ENCODE peak calls at places on chromosomes 13 and 19, in seven cellular contexts. V is thoracic aorta, I is PC-9, Y is upper lobe of right lung, Z is stomach, O is hepatocyte, G is GM12878. A is an unnamed sample.

GRCh38 chr19:41551212-41551610 is 24.8 kb upstream of the CEACAM21 start:
- DNase-seq in V (no peak), Y (no peak), Z (no peak), I (no peak), G (no peak), O (no peak), A (no peak)

GRCh38 chr19:36838784-36839324 is 667 bp upstream of the ZNF790 start:
- DNase-seq in O (no peak), Y (no peak), G (no peak), V (no peak), Z (no peak), I (no peak), A (no peak)

GRCh38 chr19:795691-796581 is 1.3 kb upstream of the PTBP1 start:
- DNase-seq in G (no peak), Y (no peak), O (no peak), Z (no peak), V (no peak), I (no peak), A (no peak)

GRCh38 chr19:30881281-30881680 is 468.0 kb downstream of the TSHZ3 start:
- DNase-seq in Y (no peak), I (no peak), Z (no peak), V (no peak), G (no peak), O (no peak), A (no peak)

GRCh38 chr13:54953786-54954185 is 1925.2 kb downstream of the OLFM4 start:
- DNase-seq in O (no peak), Y (no peak), G (no peak), V (no peak), Z (no peak), I (no peak), A (peak; percentile 44)

GRCh38 chr13:37685206-37685605 is 86.6 kb upstream of the POSTN start:
- DNase-seq in V (no peak), Z (no peak), I (no peak), G (no peak), Y (no peak), O (no peak), A (no peak)

GRCh38 chr19:54042989-54043388 is 20.7 kb downstream of the VSTM1 start:
- DNase-seq in V (no peak), I (no peak), G (no peak), Y (no peak), Z (no peak), O (no peak), A (no peak)

GRCh38 chr19:7391218-7391670 is 42.5 kb downstream of the ARHGEF18 start:
- DNase-seq in O (peak; percentile 77), Z (peak; percentile 31), G (no peak), Y (no peak), I (peak; percentile 92), V (no peak), A (peak; percentile 91)

GRCh38 chr19:28454083-28454482 is 758.9 kb downstream of the UQCRFS1 start:
- DNase-seq in G (no peak), I (no peak), Z (no peak), Y (no peak), O (no peak), V (no peak), A (no peak)

GRCh38 chr19:3507371-3508120 is 1.4 kb downstream of the FZR1 start:
- DNase-seq in G (no peak), V (no peak), Y (no peak), I (no peak), Z (peak; percentile 35), O (peak; percentile 79), A (no peak)

GRCh38 chr19:17137417-17137816 is 61.8 kb downstream of the MYO9B start:
- DNase-seq in Y (peak; percentile 74), O (no peak), I (no peak), Z (peak; percentile 55), V (no peak), G (no peak), A (no peak)
- H3K27ac ChIP-seq in Y (no peak overlapping the region), O (no peak overlapping the region), I (no peak overlapping the region), Z (peak overlapping the region; percentile 88), V (peak overlapping the region; percentile 99), G (no peak overlapping the region), A (peak overlapping the region; percentile 95)

GRCh38 chr19:2494084-2494446 is 18.1 kb downstream of the GADD45B start:
- DNase-seq in V (no peak), G (no peak), Z (no peak), Y (no peak), I (no peak), O (peak; percentile 49), A (no peak)

GRCh38 chr19:2494447-2495129 is 18.7 kb downstream of the GADD45B start:
- DNase-seq in Y (peak; percentile 89), I (peak; percentile 50), V (peak; percentile 68), O (peak; percentile 93), G (no peak), Z (peak; percentile 80), A (peak; percentile 41)

GRCh38 chr19:2495651-2496316 is 19.9 kb downstream of the GADD45B start:
- DNase-seq in O (peak; percentile 33), Z (peak; percentile 65), G (no peak), V (no peak), Y (no peak), I (no peak), A (no peak)

GRCh38 chr19:2497186-2497585 is 21.3 kb downstream of the GADD45B start:
- DNase-seq in G (no peak), Y (no peak), I (no peak), V (no peak), Z (no peak), O (no peak), A (no peak)

GRCh38 chr19:2495130-2495641 is 19.3 kb downstream of the GADD45B start:
- DNase-seq in V (peak; percentile 66), O (peak; percentile 84), Z (peak; percentile 96), G (no peak), Y (peak; percentile 94), I (peak; percentile 59), A (peak; percentile 67)
- H3K27ac ChIP-seq in V (peak overlapping the region; percentile 80), O (peak overlapping the region; percentile 88), Z (peak overlapping the region; percentile 87), G (no peak overlapping the region), Y (peak overlapping the region; percentile 82), I (peak overlapping the region; percentile 75), A (peak overlapping the region; percentile 97)

DNA sequence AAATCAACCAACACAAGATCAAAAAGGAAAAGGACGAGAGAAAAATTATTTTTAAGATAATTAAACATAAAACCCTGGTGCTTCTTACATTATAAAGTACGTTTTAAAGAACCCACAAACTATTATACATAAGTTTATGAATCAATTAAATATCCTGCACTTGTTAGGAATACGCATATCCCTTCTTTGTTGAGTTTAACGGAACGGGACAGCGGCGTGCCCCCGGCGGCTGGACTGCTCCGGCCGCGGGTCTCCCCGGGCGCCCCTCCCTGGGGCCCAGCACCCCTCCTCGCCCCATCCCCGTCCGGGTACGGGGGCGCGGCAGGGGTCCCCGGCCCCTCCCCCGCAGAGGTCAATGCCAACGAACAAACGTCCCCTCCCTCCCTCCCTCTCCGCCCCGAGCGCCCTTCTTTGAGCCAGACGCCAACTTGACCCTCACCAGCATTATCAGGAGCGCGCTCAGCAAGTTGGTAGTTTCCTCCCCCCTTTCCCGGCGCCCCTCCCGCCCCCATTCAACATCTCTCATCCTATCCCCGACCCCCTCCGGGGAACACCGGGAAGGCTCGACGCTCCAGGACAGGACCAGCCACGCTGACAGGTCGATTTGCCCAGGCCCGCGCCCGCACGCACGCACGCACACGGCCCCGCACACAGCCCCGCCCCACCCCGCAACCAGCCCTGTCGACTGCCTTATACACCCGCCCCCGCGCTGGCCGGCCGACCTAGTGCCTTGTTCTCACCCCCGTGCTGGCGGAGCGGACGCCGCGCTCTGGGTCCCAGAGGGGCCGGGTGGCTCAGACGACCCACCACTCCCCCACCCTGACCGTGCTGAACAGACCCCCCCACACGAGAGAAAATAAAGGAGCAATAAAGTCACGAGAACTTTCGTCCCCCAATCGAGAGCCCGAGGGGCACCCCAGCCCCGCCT is 5.1 kb downstream of the LYL1 start:
- DNase-seq in V (no peak), G (no peak), I (no peak), Z (no peak), Y (peak; percentile 82), O (no peak), A (no peak)
- H3K27ac ChIP-seq in V (peak overlapping the region; percentile 47), G (no peak overlapping the region), I (no peak overlapping the region), Z (peak overlapping the region; percentile 90), Y (peak overlapping the region; percentile 89), O (no peak overlapping the region), A (peak overlapping the region; percentile 16)

GRCh38 chr13:31043891-31044657 is 111.6 kb downstream of the TEX26 start:
- DNase-seq in I (peak; percentile 55), G (peak; percentile 56), Y (peak; percentile 88), O (peak; percentile 90), Z (peak; percentile 83), V (peak; percentile 28), A (peak; percentile 74)
- H3K27ac ChIP-seq in I (peak overlapping the region; percentile 96), G (no peak overlapping the region), Y (no peak overlapping the region), O (no peak overlapping the region), Z (peak overlapping the region; percentile 87), V (no peak overlapping the region), A (no peak overlapping the region)

GRCh38 chr13:85512421-85512820 is 286.8 kb downstream of the SLITRK6 start:
- DNase-seq in G (no peak), I (no peak), O (no peak), Y (no peak), V (no peak), Z (no peak), A (no peak)
- H3K27ac ChIP-seq in G (no peak overlapping the region), I (no peak overlapping the region), O (no peak overlapping the region), Y (no peak overlapping the region), V (no peak overlapping the region), Z (no peak overlapping the region), A (no peak overlapping the region)

GRCh38 chr13:52033039-52033438 is 8.5 kb downstream of the UTP14C start:
- DNase-seq in V (no peak), I (no peak), O (no peak), G (no peak), Z (no peak), Y (no peak), A (no peak)
- H3K27ac ChIP-seq in V (no peak overlapping the region), I (no peak overlapping the region), O (no peak overlapping the region), G (no peak overlapping the region), Z (no peak overlapping the region), Y (no peak overlapping the region), A (no peak overlapping the region)

GRCh38 chr19:18310118-18310909 is 12.6 kb downstream of the LSM4 start:
- DNase-seq in Y (no peak), I (no peak), O (peak; percentile 67), G (no peak), Z (no peak), V (no peak), A (no peak)

GRCh38 chr19:18310966-18311365 is 11.9 kb downstream of the LSM4 start:
- DNase-seq in I (no peak), O (peak; percentile 18), Z (no peak), V (no peak), G (no peak), Y (no peak), A (no peak)

GRCh38 chr19:18308051-18308947 is 14.6 kb downstream of the LSM4 start:
- DNase-seq in Z (no peak), O (no peak), G (no peak), V (no peak), Y (no peak), I (no peak), A (no peak)

GRCh38 chr19:18308948-18309325 is 13.9 kb downstream of the LSM4 start:
- DNase-seq in G (no peak), O (no peak), I (no peak), Y (no peak), Z (no peak), V (no peak), A (no peak)

DNA sequence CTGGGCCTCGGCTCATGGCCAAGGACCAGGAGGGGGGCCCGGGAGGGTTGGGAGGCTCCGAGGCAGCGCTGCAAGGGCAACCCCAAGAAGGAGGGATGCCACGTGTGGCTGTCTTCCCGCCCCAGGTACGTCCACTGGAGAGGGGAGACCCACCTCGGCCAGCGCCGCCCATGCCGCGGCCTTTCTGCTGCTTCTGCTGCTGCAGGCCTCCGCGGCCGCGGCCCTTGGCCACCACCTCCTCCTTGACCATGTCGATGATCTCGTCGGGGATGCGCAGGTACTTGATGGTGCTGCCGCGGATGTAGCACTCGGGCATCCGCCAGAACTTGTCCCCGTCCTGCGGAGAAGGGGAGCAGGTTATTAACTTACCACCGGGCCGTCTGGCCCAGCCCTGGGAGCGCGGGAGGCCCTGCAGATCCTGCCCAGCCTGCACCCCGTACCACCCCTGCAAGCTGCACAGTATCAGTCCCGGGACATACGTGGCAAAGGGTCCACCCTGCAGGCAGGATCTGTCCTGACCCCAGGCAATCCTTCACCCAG is 13.3 kb downstream of the LSM4 start:
- DNase-seq in Z (no peak), I (no peak), Y (no peak), G (no peak), O (no peak), V (no peak), A (no peak)
- H3K27ac ChIP-seq in Z (peak overlapping the region; percentile 12), I (no peak overlapping the region), Y (no peak overlapping the region), G (no peak overlapping the region), O (peak overlapping the region; percentile 89), V (peak overlapping the region; percentile 99), A (peak overlapping the region; percentile 97)